ENCODE peak calls at places on chromosomes 6 and 20, in six cellular contexts. Y is Peyer's patch, O is ELR, U is colonic mucosa, P is memory B cell, Z is brain microvascular endothelial cell. K is an unnamed sample.

GRCh38 chr20:19688031-19688806 is 69.8 kb upstream of the RIN2 start:
- DNase-seq in Y (peak), Z (peak), U (peak), O (peak), P (no peak), K (peak)

GRCh38 chr20:44028868-44029847 is 114.5 kb downstream of the TOX2 start:
- DNase-seq in Z (no peak), Y (peak), O (no peak), P (no peak), U (no peak), K (peak)

GRCh38 chr6:77678048-77678447 is 25.2 kb downstream of the MEI4 start:
- DNase-seq in P (no peak), U (no peak), Y (no peak), O (no peak), Z (peak), K (no peak)

GRCh38 chr6:46024122-46024769 is 8.6 kb upstream of the CLIC5 start:
- DNase-seq in O (no peak), Y (no peak), P (no peak), Z (no peak), U (no peak), K (no peak)

GRCh38 chr6:137522399-137522798 is 28.2 kb upstream of the OLIG3 start:
- DNase-seq in P (no peak), Y (no peak), U (no peak), Z (no peak), O (no peak), K (no peak)

GRCh38 chr6:36959555-36960250 is 5.2 kb downstream of the PI16 start:
- DNase-seq in Y (peak), U (no peak), O (no peak), P (no peak), Z (no peak), K (no peak)

GRCh38 chr6:134172020-134172766 is 119.8 kb upstream of the SLC2A12 start:
- DNase-seq in Y (no peak), U (no peak), O (no peak), P (no peak), Z (no peak), K (no peak)

GRCh38 chr20:38880952-38881735 is 45.1 kb upstream of the FAM83D start:
- DNase-seq in P (no peak), Z (no peak), Y (peak), O (peak), U (no peak), K (no peak)

GRCh38 chr6:81309841-81310240 is 442.6 kb downstream of the TENT5A start:
- DNase-seq in Y (no peak), U (no peak), P (no peak), Z (no peak), O (no peak), K (no peak)

K was measured in ureter.